ENCODE peak calls at places on chromosomes 3 and 15, in ten cellular contexts. D, E, I, S, O, V, N, H, Y and K are unnamed samples.
A peak's percentile ranks its signal among the peaks of the same experiment; 100 is the strongest.

GRCh38 chr15:58212909-58213526 is 74.8 kb downstream of the AQP9 start:
- DNase-seq in D (no peak), E (no peak), Y (no peak), H (no peak), S (no peak), I (no peak), O (peak; percentile 38), V (peak; percentile 65), N (peak; percentile 14), K (peak; percentile 57)

GRCh38 chr3:195868866-195869412 is 39.4 kb downstream of the TNK2 start:
- DNase-seq in Y (no peak), V (no peak), N (no peak), O (no peak), D (no peak), I (no peak), H (no peak), S (no peak), E (no peak), K (no peak)

GRCh38 chr3:5630396-5630795 is 442.9 kb downstream of the EDEM1 start:
- DNase-seq in H (no peak), O (no peak), D (no peak), S (no peak), V (no peak), N (no peak), E (no peak), Y (no peak), I (no peak), K (no peak)

GRCh38 chr3:139260793-139261736 is 82.8 kb upstream of the MRPS22 start:
- DNase-seq in O (no peak), E (no peak), N (no peak), D (no peak), I (no peak), V (no peak), H (no peak), S (no peak), Y (no peak), K (no peak)

GRCh38 chr15:48396020-48396419 is 64.8 kb downstream of the DUT start:
- DNase-seq in S (no peak), E (no peak), V (no peak), Y (no peak), D (no peak), H (no peak), I (no peak), N (no peak), O (no peak), K (no peak)

GRCh38 chr15:74826372-74826819 is at the start of gene CPLX3:
- DNase-seq in N (peak; percentile 67), D (no peak), V (no peak), E (peak; percentile 64), S (no peak), H (peak; percentile 55), Y (no peak), I (no peak), O (no peak), K (peak; percentile 6)

GRCh38 chr3:58164199-58164879 is 46.4 kb downstream of the DNASE1L3 start:
- DNase-seq in N (peak; percentile 98), S (no peak), I (no peak), V (no peak), Y (no peak), D (no peak), O (peak; percentile 83), H (peak; percentile 81), E (no peak), K (no peak)

GRCh38 chr15:76337047-76337738 is 620 bp downstream of the ISL2 start:
- DNase-seq in Y (no peak), N (no peak), O (peak; percentile 45), I (no peak), E (no peak), H (no peak), D (no peak), V (peak; percentile 26), S (no peak), K (peak; percentile 47)

GRCh38 chr15:36370051-36370734 is 209.2 kb upstream of the CDIN1 start:
- DNase-seq in S (no peak), D (no peak), H (no peak), I (no peak), E (no peak), V (no peak), N (no peak), Y (no peak), O (no peak), K (no peak)

GRCh38 chr3:27279153-27279552 is 90.0 kb downstream of the NEK10 start:
- DNase-seq in Y (peak; percentile 1), E (no peak), O (peak; percentile 39), V (peak; percentile 22), N (no peak), H (no peak), D (no peak), S (no peak), I (no peak), K (no peak)